ENCODE peak calls at places on chromosome 16, in nine cellular contexts. One of them, this sample, is unnamed.

GRCh38 chr16:4323845-4324478 is 8.1 kb downstream of the GLIS2 start:
- DNase-seq in suprapubic skin: no peak
- DNase-seq in heart left ventricle: peak
- DNase-seq in tibial nerve: peak
- DNase-seq in IMR-90: peak
- DNase-seq in testis: peak
- DNase-seq in transverse colon: peak
- DNase-seq in Peyer's patch: peak
- DNase-seq in body of pancreas: peak
- DNase-seq in this sample: no peak

GRCh38 chr16:85728879-85729278 is 22.0 kb downstream of the C16orf74 start:
- DNase-seq in suprapubic skin: no peak
- DNase-seq in heart left ventricle: no peak
- DNase-seq in tibial nerve: no peak
- DNase-seq in IMR-90: no peak
- DNase-seq in testis: no peak
- DNase-seq in transverse colon: no peak
- DNase-seq in Peyer's patch: no peak
- DNase-seq in body of pancreas: no peak
- DNase-seq in this sample: no peak

GRCh38 chr16:57341441-57342303 is 16.9 kb upstream of the CCL22 start:
- DNase-seq in suprapubic skin: no peak
- DNase-seq in heart left ventricle: no peak
- DNase-seq in tibial nerve: no peak
- DNase-seq in IMR-90: peak
- DNase-seq in testis: no peak
- DNase-seq in transverse colon: peak
- DNase-seq in Peyer's patch: no peak
- DNase-seq in body of pancreas: peak
- DNase-seq in this sample: no peak

GRCh38 chr16:86585821-86586611 is 7.7 kb downstream of the FOXL1 start:
- DNase-seq in suprapubic skin: no peak
- DNase-seq in heart left ventricle: no peak
- DNase-seq in tibial nerve: no peak
- DNase-seq in IMR-90: peak
- DNase-seq in testis: no peak
- DNase-seq in transverse colon: no peak
- DNase-seq in Peyer's patch: no peak
- DNase-seq in body of pancreas: no peak
- DNase-seq in this sample: no peak

GRCh38 chr16:66193543-66194229 is 172.8 kb upstream of the CDH5 start:
- DNase-seq in suprapubic skin: no peak
- DNase-seq in heart left ventricle: no peak
- DNase-seq in tibial nerve: no peak
- DNase-seq in IMR-90: no peak
- DNase-seq in testis: no peak
- DNase-seq in transverse colon: no peak
- DNase-seq in Peyer's patch: no peak
- DNase-seq in body of pancreas: no peak
- DNase-seq in this sample: no peak

GRCh38 chr16:28981517-28981916 is 3.3 kb upstream of the LAT start:
- DNase-seq in suprapubic skin: no peak
- DNase-seq in heart left ventricle: no peak
- DNase-seq in tibial nerve: no peak
- DNase-seq in IMR-90: no peak
- DNase-seq in testis: no peak
- DNase-seq in transverse colon: no peak
- DNase-seq in Peyer's patch: no peak
- DNase-seq in body of pancreas: no peak
- DNase-seq in this sample: no peak

GRCh38 chr16:35746281-35746962 is 2287.0 kb downstream of the TP53TG3F start:
- DNase-seq in suprapubic skin: no peak
- DNase-seq in heart left ventricle: no peak
- DNase-seq in tibial nerve: no peak
- DNase-seq in IMR-90: no peak
- DNase-seq in testis: no peak
- DNase-seq in transverse colon: no peak
- DNase-seq in Peyer's patch: no peak
- DNase-seq in body of pancreas: no peak
- DNase-seq in this sample: no peak

GRCh38 chr16:84088695-84089395 is 27.9 kb downstream of the MBTPS1 start:
- DNase-seq in suprapubic skin: no peak
- DNase-seq in heart left ventricle: peak
- DNase-seq in tibial nerve: no peak
- DNase-seq in IMR-90: no peak
- DNase-seq in testis: no peak
- DNase-seq in transverse colon: peak
- DNase-seq in Peyer's patch: no peak
- DNase-seq in body of pancreas: peak
- DNase-seq in this sample: no peak

GRCh38 chr16:89295915-89296314 is 78.4 kb downstream of the ZNF778 start:
- DNase-seq in suprapubic skin: no peak
- DNase-seq in heart left ventricle: no peak
- DNase-seq in tibial nerve: no peak
- DNase-seq in IMR-90: no peak
- DNase-seq in testis: no peak
- DNase-seq in transverse colon: no peak
- DNase-seq in Peyer's patch: no peak
- DNase-seq in body of pancreas: no peak
- DNase-seq in this sample: no peak

GRCh38 chr16:5044011-5044540 is 10.3 kb upstream of the NAGPA start:
- DNase-seq in suprapubic skin: no peak
- DNase-seq in heart left ventricle: no peak
- DNase-seq in tibial nerve: no peak
- DNase-seq in IMR-90: no peak
- DNase-seq in testis: no peak
- DNase-seq in transverse colon: no peak
- DNase-seq in Peyer's patch: peak
- DNase-seq in body of pancreas: no peak
- DNase-seq in this sample: no peak

GRCh38 chr16:4309833-4310266 is 6.0 kb upstream of the GLIS2 start:
- DNase-seq in suprapubic skin: no peak
- DNase-seq in heart left ventricle: peak
- DNase-seq in tibial nerve: no peak
- DNase-seq in IMR-90: peak
- DNase-seq in testis: peak
- DNase-seq in transverse colon: peak
- DNase-seq in Peyer's patch: peak
- DNase-seq in body of pancreas: peak
- DNase-seq in this sample: peak

GRCh38 chr16:76444823-76445222 is 167.6 kb downstream of the CNTNAP4 start:
- DNase-seq in suprapubic skin: no peak
- DNase-seq in heart left ventricle: no peak
- DNase-seq in tibial nerve: no peak
- DNase-seq in IMR-90: no peak
- DNase-seq in testis: no peak
- DNase-seq in transverse colon: no peak
- DNase-seq in Peyer's patch: no peak
- DNase-seq in body of pancreas: no peak
- DNase-seq in this sample: no peak

GRCh38 chr16:53743149-53743566 is 39.2 kb downstream of the FTO start:
- DNase-seq in suprapubic skin: no peak
- DNase-seq in heart left ventricle: no peak
- DNase-seq in tibial nerve: no peak
- DNase-seq in IMR-90: peak
- DNase-seq in testis: no peak
- DNase-seq in transverse colon: peak
- DNase-seq in Peyer's patch: no peak
- DNase-seq in body of pancreas: peak
- DNase-seq in this sample: no peak

GRCh38 chr16:12672986-12673385 is 130.7 kb downstream of the CPPED1 start:
- DNase-seq in suprapubic skin: no peak
- DNase-seq in heart left ventricle: no peak
- DNase-seq in tibial nerve: no peak
- DNase-seq in IMR-90: no peak
- DNase-seq in testis: no peak
- DNase-seq in transverse colon: no peak
- DNase-seq in Peyer's patch: no peak
- DNase-seq in body of pancreas: no peak
- DNase-seq in this sample: no peak

GRCh38 chr16:1870365-1871082 is 1.4 kb downstream of the MEIOB start:
- DNase-seq in suprapubic skin: no peak
- DNase-seq in heart left ventricle: no peak
- DNase-seq in tibial nerve: no peak
- DNase-seq in IMR-90: peak
- DNase-seq in testis: no peak
- DNase-seq in transverse colon: no peak
- DNase-seq in Peyer's patch: no peak
- DNase-seq in body of pancreas: peak
- DNase-seq in this sample: peak

GRCh38 chr16:15897834-15898254 is 9.4 kb upstream of the CEP20 start:
- DNase-seq in suprapubic skin: no peak
- DNase-seq in heart left ventricle: no peak
- DNase-seq in tibial nerve: no peak
- DNase-seq in IMR-90: peak
- DNase-seq in testis: no peak
- DNase-seq in transverse colon: no peak
- DNase-seq in Peyer's patch: no peak
- DNase-seq in body of pancreas: no peak
- DNase-seq in this sample: no peak

GRCh38 chr16:87995644-87996043 is 44.4 kb downstream of the BANP start:
- DNase-seq in suprapubic skin: no peak
- DNase-seq in heart left ventricle: no peak
- DNase-seq in tibial nerve: no peak
- DNase-seq in IMR-90: no peak
- DNase-seq in testis: peak
- DNase-seq in transverse colon: no peak
- DNase-seq in Peyer's patch: no peak
- DNase-seq in body of pancreas: no peak
- DNase-seq in this sample: no peak

GRCh38 chr16:67431805-67432476 is 1.0 kb downstream of the HSD11B2 start:
- DNase-seq in suprapubic skin: no peak
- DNase-seq in heart left ventricle: no peak
- DNase-seq in tibial nerve: no peak
- DNase-seq in IMR-90: no peak
- DNase-seq in testis: no peak
- DNase-seq in transverse colon: no peak
- DNase-seq in Peyer's patch: peak
- DNase-seq in body of pancreas: no peak
- DNase-seq in this sample: no peak

GRCh38 chr16:67432491-67432890 is 1.6 kb downstream of the HSD11B2 start:
- DNase-seq in suprapubic skin: no peak
- DNase-seq in heart left ventricle: no peak
- DNase-seq in tibial nerve: no peak
- DNase-seq in IMR-90: no peak
- DNase-seq in testis: no peak
- DNase-seq in transverse colon: no peak
- DNase-seq in Peyer's patch: peak
- DNase-seq in body of pancreas: no peak
- DNase-seq in this sample: no peak

GRCh38 chr16:67429799-67430503 is 970 bp upstream of the HSD11B2 start:
- DNase-seq in suprapubic skin: no peak
- DNase-seq in heart left ventricle: no peak
- DNase-seq in tibial nerve: no peak
- DNase-seq in IMR-90: no peak
- DNase-seq in testis: no peak
- DNase-seq in transverse colon: no peak
- DNase-seq in Peyer's patch: no peak
- DNase-seq in body of pancreas: no peak
- DNase-seq in this sample: no peak

GRCh38 chr16:67430504-67431076 is 331 bp upstream of the HSD11B2 start:
- DNase-seq in suprapubic skin: no peak
- DNase-seq in heart left ventricle: no peak
- DNase-seq in tibial nerve: no peak
- DNase-seq in IMR-90: no peak
- DNase-seq in testis: no peak
- DNase-seq in transverse colon: peak
- DNase-seq in Peyer's patch: peak
- DNase-seq in body of pancreas: no peak
- DNase-seq in this sample: peak

GRCh38 chr16:67431077-67431804 is at the start of gene HSD11B2:
- DNase-seq in suprapubic skin: no peak
- DNase-seq in heart left ventricle: peak
- DNase-seq in tibial nerve: no peak
- DNase-seq in IMR-90: peak
- DNase-seq in testis: peak
- DNase-seq in transverse colon: no peak
- DNase-seq in Peyer's patch: no peak
- DNase-seq in body of pancreas: peak
- DNase-seq in this sample: peak
- TF ChIP-seq POLR2A in suprapubic skin: no peak
- TF ChIP-seq POLR2A in heart left ventricle: no peak
- TF ChIP-seq POLR2A in tibial nerve: no peak
- TF ChIP-seq POLR2A in IMR-90: no peak
- TF ChIP-seq POLR2A in testis: no peak
- TF ChIP-seq POLR2A in transverse colon: peak
- TF ChIP-seq POLR2A in Peyer's patch: peak
- TF ChIP-seq POLR2A in body of pancreas: peak
- TF ChIP-seq POLR2A in this sample: peak

GRCh38 chr16:69165584-69165983 is 21.4 kb upstream of the SNTB2 start:
- DNase-seq in suprapubic skin: no peak
- DNase-seq in heart left ventricle: no peak
- DNase-seq in tibial nerve: no peak
- DNase-seq in IMR-90: no peak
- DNase-seq in testis: no peak
- DNase-seq in transverse colon: no peak
- DNase-seq in Peyer's patch: no peak
- DNase-seq in body of pancreas: no peak
- DNase-seq in this sample: no peak
- H3K27ac ChIP-seq in suprapubic skin: no peak
- H3K27ac ChIP-seq in heart left ventricle: no peak
- H3K27ac ChIP-seq in tibial nerve: no peak
- H3K27ac ChIP-seq in IMR-90: no peak
- H3K27ac ChIP-seq in testis: no peak
- H3K27ac ChIP-seq in transverse colon: no peak
- H3K27ac ChIP-seq in Peyer's patch: no peak
- H3K27ac ChIP-seq in body of pancreas: no peak
- H3K27ac ChIP-seq in this sample: no peak

GRCh38 chr16:676565-677297 is 1.3 kb downstream of the RHBDL1 start:
- DNase-seq in suprapubic skin: no peak
- DNase-seq in heart left ventricle: no peak
- DNase-seq in tibial nerve: no peak
- DNase-seq in IMR-90: no peak
- DNase-seq in testis: no peak
- DNase-seq in transverse colon: peak
- DNase-seq in Peyer's patch: peak
- DNase-seq in body of pancreas: no peak
- DNase-seq in this sample: no peak
- TF ChIP-seq POLR2A in suprapubic skin: no peak
- TF ChIP-seq POLR2A in heart left ventricle: no peak
- TF ChIP-seq POLR2A in tibial nerve: no peak
- TF ChIP-seq POLR2A in IMR-90: no peak
- TF ChIP-seq POLR2A in testis: no peak
- TF ChIP-seq POLR2A in transverse colon: peak
- TF ChIP-seq POLR2A in Peyer's patch: no peak
- TF ChIP-seq POLR2A in body of pancreas: no peak
- TF ChIP-seq POLR2A in this sample: no peak

DNA sequence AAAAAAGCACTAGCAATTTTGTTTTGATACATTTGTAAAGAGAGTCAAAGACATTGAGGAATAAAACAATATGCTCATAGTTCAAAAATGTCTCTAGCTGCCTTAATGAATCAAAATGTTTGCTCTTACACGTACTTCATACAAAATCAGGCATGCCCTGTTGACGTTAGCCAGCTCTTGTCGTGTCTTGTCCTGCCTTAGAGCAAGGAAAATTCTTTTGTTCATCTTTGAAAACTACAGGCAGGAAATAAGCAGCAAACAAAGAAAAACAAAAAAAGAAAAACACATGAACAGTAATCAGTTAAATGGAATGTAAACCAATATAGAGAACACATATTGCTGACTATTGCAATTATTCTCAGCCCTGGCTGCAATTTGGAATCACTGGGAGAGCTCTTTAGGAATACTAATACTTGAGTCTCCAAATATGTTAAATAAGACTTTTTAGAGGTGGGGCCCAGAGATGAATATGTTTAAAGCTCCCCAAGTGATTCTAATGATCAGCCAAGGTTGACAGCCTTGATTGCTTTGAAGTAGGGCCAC is 1.7 kb downstream of the CAPNS2 start:
- DNase-seq in suprapubic skin: no peak
- DNase-seq in heart left ventricle: no peak
- DNase-seq in tibial nerve: no peak
- DNase-seq in IMR-90: no peak
- DNase-seq in testis: no peak
- DNase-seq in transverse colon: no peak
- DNase-seq in Peyer's patch: no peak
- DNase-seq in body of pancreas: no peak
- DNase-seq in this sample: no peak
- H3K27ac ChIP-seq in suprapubic skin: peak
- H3K27ac ChIP-seq in heart left ventricle: no peak
- H3K27ac ChIP-seq in tibial nerve: no peak
- H3K27ac ChIP-seq in IMR-90: no peak
- H3K27ac ChIP-seq in testis: no peak
- H3K27ac ChIP-seq in transverse colon: no peak
- H3K27ac ChIP-seq in Peyer's patch: no peak
- H3K27ac ChIP-seq in body of pancreas: no peak
- H3K27ac ChIP-seq in this sample: no peak

This sample was measured in right lobe of liver.